ENCODE peak calls at places on chromosomes 3 and 15, in four cellular contexts. O is GM13977, W is cardiac muscle cell, P is AG04449. N is an unnamed sample.

GRCh38 chr3:197883541-197883940 is 66.4 kb upstream of the RPL35A start:
- DNase-seq in O (no peak), W (no peak), P (no peak), N (no peak)

GRCh38 chr15:41940441-41940857 is 31.9 kb downstream of the EHD4 start:
- DNase-seq in O (no peak), W (no peak), P (no peak), N (peak)

GRCh38 chr3:138578141-138578540 is 15.9 kb downstream of the CEP70 start:
- DNase-seq in O (no peak), W (no peak), P (no peak), N (no peak)

GRCh38 chr3:160226026-160226739 is 961 bp downstream of the C3orf80 start:
- DNase-seq in O (peak), W (peak), P (no peak), N (peak)

GRCh38 chr3:103227651-103228050 is 792.8 kb downstream of the ZPLD1 start:
- DNase-seq in O (no peak), W (no peak), P (no peak), N (no peak)

GRCh38 chr15:99564221-99565030 is 1.4 kb upstream of the MEF2A start:
- DNase-seq in O (peak), W (peak), P (no peak), N (peak)

GRCh38 chr3:45547764-45548683 is 46.5 kb upstream of the LIMD1 start:
- DNase-seq in O (no peak), W (no peak), P (no peak), N (no peak)

GRCh38 chr3:126201168-126201567 is 20.8 kb upstream of the ALDH1L1 start:
- DNase-seq in O (no peak), W (no peak), P (no peak), N (no peak)

GRCh38 chr3:172512363-172512762 is 10.9 kb downstream of the TNFSF10 start:
- DNase-seq in O (no peak), W (no peak), P (no peak), N (peak)

GRCh38 chr15:68195336-68196112 is 9.6 kb downstream of the CALML4 start:
- DNase-seq in O (peak), W (no peak), P (no peak), N (no peak)

GRCh38 chr15:68774120-68774519 is 46.6 kb downstream of the ANP32A start:
- DNase-seq in O (no peak), W (no peak), P (no peak), N (no peak)

GRCh38 chr15:72285927-72286516 is 13.7 kb upstream of the PARP6 start:
- DNase-seq in O (no peak), W (peak), P (no peak), N (peak)

GRCh38 chr3:44468572-44469520 is 8.6 kb downstream of the ZNF445 start:
- DNase-seq in O (no peak), W (no peak), P (no peak), N (peak)

GRCh38 chr15:66401130-66402021 is 14.7 kb downstream of the MAP2K1 start:
- DNase-seq in O (no peak), W (no peak), P (no peak), N (peak)
- TF ChIP-seq CTCF in O (peak), W (no peak), P (no peak), N (no peak)

GRCh38 chr15:29124581-29125381 is 144.8 kb downstream of the NSMCE3 start:
- DNase-seq in O (no peak), W (no peak), P (peak), N (no peak)

GRCh38 chr15:29125382-29126207 is 144.0 kb downstream of the NSMCE3 start:
- DNase-seq in O (no peak), W (no peak), P (no peak), N (no peak)

GRCh38 chr15:29127506-29128430 is 141.9 kb downstream of the NSMCE3 start:
- DNase-seq in O (no peak), W (no peak), P (no peak), N (no peak)

GRCh38 chr15:29126821-29127461 is 142.7 kb downstream of the NSMCE3 start:
- DNase-seq in O (no peak), W (no peak), P (no peak), N (no peak)

DNA sequence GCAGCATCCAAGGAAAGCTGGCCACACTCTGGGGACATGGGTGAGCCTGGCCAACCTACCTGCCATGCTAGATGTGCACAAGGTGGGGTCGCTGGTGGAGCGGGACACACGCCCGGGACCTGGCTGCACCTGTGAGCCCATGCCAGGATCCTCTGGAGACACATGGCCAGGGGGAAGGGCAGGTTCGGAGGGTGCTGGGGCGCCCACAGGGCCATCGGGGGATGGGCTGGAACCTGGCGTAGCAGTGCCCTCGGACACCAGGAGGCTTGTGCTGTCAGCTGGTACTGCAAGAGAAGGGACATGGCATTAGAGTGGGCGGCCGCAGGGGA is 143.4 kb downstream of the NSMCE3 start:
- DNase-seq in O (no peak), W (no peak), P (no peak), N (no peak)
- TF ChIP-seq CTCF in O (no peak), W (no peak), P (no peak), N (no peak)

DNA sequence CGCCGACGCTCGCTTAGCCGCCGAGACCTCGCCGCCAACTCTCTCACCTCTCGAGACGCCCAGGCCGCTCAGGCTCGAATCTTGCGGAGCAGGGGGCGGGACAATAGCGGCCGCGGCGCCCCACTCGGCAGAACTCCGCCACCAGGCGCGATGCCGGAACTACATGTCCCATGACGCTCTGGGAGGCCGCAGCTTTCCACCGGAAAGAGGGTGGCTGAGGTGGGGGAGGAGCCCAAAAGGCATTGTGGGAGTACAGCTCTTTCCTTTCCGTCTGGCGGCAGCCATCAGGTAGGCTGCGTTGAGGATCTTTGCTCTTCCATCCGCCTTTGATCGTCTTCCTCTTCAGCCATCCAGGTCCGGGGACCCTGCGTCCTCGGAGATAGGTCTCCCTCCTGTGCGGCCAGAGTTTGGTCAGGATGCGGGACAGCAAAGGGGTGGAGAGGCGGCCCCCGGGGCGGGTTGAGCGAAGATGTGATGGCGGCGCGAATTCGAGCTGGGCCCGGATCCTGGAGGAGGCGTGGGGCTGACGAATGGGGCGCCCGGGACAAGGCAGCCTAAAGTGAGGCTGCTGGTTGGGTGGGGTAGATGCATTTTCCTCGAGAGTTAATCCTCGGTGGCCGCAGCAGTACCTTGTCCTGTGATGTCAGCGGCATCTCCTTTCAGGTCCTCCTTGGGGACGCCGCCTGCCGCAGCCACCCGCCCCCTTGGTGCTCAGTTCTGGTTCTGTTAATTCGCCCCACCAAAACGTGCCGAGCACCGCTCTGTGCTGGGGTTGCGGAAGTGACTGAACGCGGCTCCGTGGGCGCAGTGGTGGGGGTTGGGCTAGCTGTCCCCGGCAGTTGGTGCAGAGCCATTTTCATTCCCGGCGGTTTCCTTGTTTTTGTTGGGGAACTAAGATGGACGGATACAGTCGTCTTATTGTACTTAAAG is at the start of the genes NKIRAS1 and RPL15:
- DNase-seq in O (peak), W (peak), P (peak), N (peak)
- TF ChIP-seq CTCF in O (no peak), W (peak), P (peak), N (peak)

GRCh38 chr15:65519781-65520299 is 2.4 kb upstream of the DPP8 start:
- DNase-seq in O (no peak), W (no peak), P (no peak), N (no peak)

GRCh38 chr15:65518633-65519285 is 1.3 kb upstream of the DPP8 start:
- DNase-seq in O (no peak), W (no peak), P (no peak), N (no peak)

GRCh38 chr15:65521355-65521754 is 3.9 kb upstream of the DPP8 start:
- DNase-seq in O (no peak), W (no peak), P (no peak), N (no peak)

GRCh38 chr15:65516997-65517865 is at the start of gene DPP8:
- DNase-seq in O (peak), W (peak), P (peak), N (peak)

DNA sequence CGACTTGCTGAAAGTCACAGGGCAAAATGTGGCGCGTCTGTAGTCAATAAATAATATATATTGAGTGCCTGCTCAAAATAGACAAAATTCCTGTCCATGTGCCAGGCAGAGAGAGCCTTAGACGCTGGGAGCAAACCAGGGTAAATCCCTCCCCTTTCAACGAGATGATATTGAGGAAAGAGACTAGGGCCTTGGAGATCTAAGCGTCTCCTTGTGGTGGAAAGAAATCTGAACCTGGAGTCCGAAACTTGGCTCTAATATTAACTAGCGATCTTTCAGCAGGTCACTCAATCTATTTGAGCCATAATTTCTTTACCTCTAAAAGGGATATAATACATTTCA is 348 bp upstream of the DPP8 start:
- DNase-seq in O (no peak), W (no peak), P (no peak), N (no peak)
- TF ChIP-seq CTCF in O (no peak), W (no peak), P (no peak), N (no peak)

DNA sequence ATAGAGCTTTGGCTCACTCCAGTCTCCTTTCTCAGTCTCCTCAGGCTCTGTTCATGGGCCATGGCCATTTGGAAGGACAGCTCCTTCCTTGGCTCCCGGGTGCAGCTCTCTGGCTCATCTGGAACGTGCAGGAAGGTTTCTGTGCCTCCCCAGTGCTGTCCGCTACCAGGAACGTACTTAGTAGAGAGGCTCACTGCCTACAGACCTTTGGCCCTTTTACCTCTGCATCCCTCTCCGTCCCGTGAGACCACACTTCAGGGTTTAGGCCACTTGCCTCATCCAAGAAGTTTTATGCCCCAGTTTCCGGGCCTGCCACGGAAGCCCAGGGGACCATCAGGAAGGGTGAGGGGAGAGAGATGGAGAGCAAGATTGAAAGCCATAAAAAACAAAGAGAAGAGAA is 20.9 kb downstream of the GRK7 start:
- DNase-seq in O (no peak), W (no peak), P (no peak), N (no peak)
- TF ChIP-seq CTCF in O (no peak), W (no peak), P (no peak), N (no peak)

DNA sequence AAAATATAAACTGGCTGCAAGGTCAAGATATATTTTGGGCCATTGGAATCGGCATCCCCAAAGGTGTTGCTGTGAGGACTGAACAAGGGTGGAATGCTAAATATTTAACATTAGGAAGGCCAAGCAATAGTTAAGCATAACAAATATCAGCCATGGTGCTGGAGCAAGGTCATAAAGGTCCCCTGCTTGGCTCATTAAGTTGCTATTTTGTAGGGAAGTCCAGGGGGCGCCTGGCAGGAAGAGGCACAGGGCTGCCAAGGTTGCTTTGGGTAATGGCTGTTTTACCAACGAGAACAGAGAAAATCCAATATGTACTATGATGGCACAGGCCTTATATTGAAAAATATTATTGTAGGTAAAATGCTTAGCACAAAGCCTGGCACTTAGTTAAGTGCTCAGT is 62.2 kb downstream of the SLC15A2 start:
- DNase-seq in O (no peak), W (no peak), P (no peak), N (no peak)
- TF ChIP-seq CTCF in O (no peak), W (no peak), P (no peak), N (no peak)

GRCh38 chr15:32657198-32657886 is 15.8 kb downstream of the SCG5 start:
- DNase-seq in O (peak), W (no peak), P (no peak), N (peak)
- TF ChIP-seq CTCF in O (peak), W (no peak), P (no peak), N (no peak)

DNA sequence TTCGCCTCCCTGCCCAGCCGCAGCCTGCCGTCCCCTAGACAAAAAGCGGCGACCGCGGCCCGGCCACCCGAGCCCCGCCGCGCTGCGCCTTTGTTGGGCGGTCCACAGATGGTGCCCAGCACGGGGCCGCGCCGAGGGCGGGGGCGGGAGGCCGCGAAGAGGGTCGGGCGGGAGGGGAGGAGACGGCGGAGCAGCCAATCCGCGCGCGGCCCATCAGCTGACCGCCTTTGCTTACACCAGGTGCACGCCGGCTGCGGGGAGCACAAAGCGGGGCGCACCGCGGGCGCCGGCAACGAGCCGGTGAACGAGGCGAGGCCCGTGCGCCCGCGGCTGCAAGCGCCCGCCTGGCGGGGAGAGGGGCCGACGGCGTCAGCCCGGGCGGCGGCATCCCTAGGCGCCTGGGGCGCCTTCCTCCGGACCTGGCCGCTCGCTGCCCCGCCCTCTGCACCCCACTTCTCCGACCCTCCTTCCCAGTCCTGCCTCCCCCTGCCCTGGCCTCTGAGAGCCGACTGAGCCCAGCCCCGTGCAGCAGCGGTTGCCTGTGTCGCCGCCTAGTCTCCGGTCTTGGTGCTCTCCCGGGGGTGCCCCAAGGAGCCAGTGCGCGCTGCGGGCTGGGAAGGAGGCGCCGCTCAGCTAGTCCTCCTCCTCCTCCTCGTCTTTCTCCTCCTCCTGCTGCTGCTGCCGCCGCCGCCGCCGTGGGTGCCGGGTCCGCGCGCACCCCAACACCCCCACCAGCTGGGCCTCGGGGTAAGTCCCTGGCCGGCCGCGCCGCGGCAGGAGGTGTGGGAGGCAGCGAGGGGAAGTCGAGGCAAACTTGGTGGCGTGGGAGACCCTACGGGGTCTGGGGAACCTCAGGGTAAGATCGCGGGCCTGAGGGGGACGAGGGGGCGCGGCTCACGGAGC is at the start of gene LRRN1:
- DNase-seq in O (peak), W (peak), P (no peak), N (peak)
- TF ChIP-seq CTCF in O (no peak), W (no peak), P (no peak), N (no peak)

GRCh38 chr15:92053727-92054316 is 200.3 kb downstream of the SLCO3A1 start:
- DNase-seq in O (no peak), W (no peak), P (no peak), N (no peak)
- TF ChIP-seq CTCF in O (no peak), W (peak), P (no peak), N (peak)

N was measured in activated CD8-positive, alpha-beta T cell treated with anti-CD3 and anti-CD28 coated beads for 36 hours.